ENCODE peak calls at places on chromosomes 3 and 15, in eight cellular contexts. A, D, Q, R, J, W, K and N are unnamed samples.

GRCh38 chr3:107965141-107965540 is 125.7 kb downstream of the CD47 start:
- DNase-seq in A (no peak), D (no peak), Q (no peak), R (no peak), J (no peak), W (no peak), K (no peak), N (no peak)

GRCh38 chr3:17207019-17207418 is 322.3 kb downstream of the PLCL2 start:
- DNase-seq in A (no peak), D (no peak), Q (no peak), R (no peak), J (no peak), W (no peak), K (no peak), N (no peak)

GRCh38 chr3:174365796-174366195 is 493.3 kb upstream of the NAALADL2 start:
- DNase-seq in A (no peak), D (no peak), Q (no peak), R (no peak), J (no peak), W (no peak), K (no peak), N (no peak)

GRCh38 chr15:75202251-75203016 is 752 bp downstream of the C15orf39 start:
- DNase-seq in A (peak), D (peak), Q (peak), R (peak), J (peak), W (peak), K (peak), N (peak)

GRCh38 chr3:157333551-157333991 is 103.1 kb upstream of the PTX3 start:
- DNase-seq in A (peak), D (no peak), Q (no peak), R (no peak), J (no peak), W (no peak), K (no peak), N (no peak)

GRCh38 chr3:145776782-145777408 is 384.1 kb downstream of the PLOD2 start:
- DNase-seq in A (peak), D (peak), Q (no peak), R (peak), J (peak), W (peak), K (no peak), N (peak)

GRCh38 chr3:109224333-109224732 is 87.8 kb downstream of the C3orf85 start:
- DNase-seq in A (no peak), D (no peak), Q (no peak), R (peak), J (peak), W (no peak), K (no peak), N (peak)

GRCh38 chr3:163626753-163627152 is 1451.5 kb downstream of the SI start:
- DNase-seq in A (no peak), D (no peak), Q (no peak), R (no peak), J (no peak), W (no peak), K (no peak), N (no peak)

GRCh38 chr15:38758001-38758400 is 193.4 kb upstream of the RASGRP1 start:
- DNase-seq in A (peak), D (no peak), Q (no peak), R (no peak), J (no peak), W (no peak), K (no peak), N (no peak)

GRCh38 chr15:68711406-68711805 is 109.3 kb downstream of the ANP32A start:
- DNase-seq in A (no peak), D (no peak), Q (no peak), R (no peak), J (no peak), W (no peak), K (no peak), N (no peak)

GRCh38 chr3:118818386-118818785 is 216.3 kb downstream of the IGSF11 start:
- DNase-seq in A (peak), D (peak), Q (no peak), R (no peak), J (no peak), W (no peak), K (no peak), N (peak)